ENCODE peak calls at places on chromosomes 16 and 17, in nine cellular contexts. One of them, this sample, is unnamed.

GRCh38 chr17:52709724-52710123 is 551.2 kb upstream of the CA10 start:
- DNase-seq in mucosa of descending colon: peak; percentile 22
- DNase-seq in HepG2: no peak
- DNase-seq in psoas muscle: no peak
- DNase-seq in Panc1: no peak
- DNase-seq in RWPE2: peak; percentile 33
- DNase-seq in body of pancreas: no peak
- DNase-seq in transverse colon: no peak
- DNase-seq in PC-3: no peak
- DNase-seq in this sample: peak; percentile 30

GRCh38 chr17:67260051-67260987 is 15.3 kb upstream of the HELZ start:
- DNase-seq in psoas muscle: no peak
- DNase-seq in PC-3: peak; percentile 47
- DNase-seq in mucosa of descending colon: no peak
- DNase-seq in HepG2: peak; percentile 77
- DNase-seq in body of pancreas: no peak
- DNase-seq in transverse colon: peak; percentile 14
- DNase-seq in RWPE2: peak; percentile 56
- DNase-seq in Panc1: no peak
- DNase-seq in this sample: no peak

GRCh38 chr16:23948949-23949392 is 113.2 kb downstream of the PRKCB start:
- DNase-seq in HepG2: no peak
- DNase-seq in Panc1: no peak
- DNase-seq in transverse colon: peak; percentile 53
- DNase-seq in mucosa of descending colon: no peak
- DNase-seq in psoas muscle: no peak
- DNase-seq in PC-3: no peak
- DNase-seq in RWPE2: no peak
- DNase-seq in body of pancreas: no peak
- DNase-seq in this sample: no peak

GRCh38 chr17:56131431-56131830 is 21.8 kb upstream of the ANKFN1 start:
- DNase-seq in PC-3: no peak
- DNase-seq in mucosa of descending colon: no peak
- DNase-seq in transverse colon: no peak
- DNase-seq in body of pancreas: no peak
- DNase-seq in psoas muscle: no peak
- DNase-seq in Panc1: no peak
- DNase-seq in RWPE2: no peak
- DNase-seq in HepG2: no peak
- DNase-seq in this sample: no peak

GRCh38 chr17:39738568-39738901 is 797 bp downstream of the GRB7 start:
- DNase-seq in Panc1: no peak
- DNase-seq in PC-3: peak; percentile 48
- DNase-seq in HepG2: peak; percentile 50
- DNase-seq in mucosa of descending colon: peak; percentile 78
- DNase-seq in psoas muscle: peak; percentile 38
- DNase-seq in body of pancreas: peak; percentile 66
- DNase-seq in transverse colon: peak; percentile 76
- DNase-seq in RWPE2: no peak
- DNase-seq in this sample: peak; percentile 70

GRCh38 chr17:81195941-81196495 is 26.7 kb downstream of the CEP131 start:
- DNase-seq in transverse colon: no peak
- DNase-seq in HepG2: no peak
- DNase-seq in RWPE2: no peak
- DNase-seq in PC-3: no peak
- DNase-seq in body of pancreas: no peak
- DNase-seq in Panc1: no peak
- DNase-seq in psoas muscle: no peak
- DNase-seq in mucosa of descending colon: no peak
- DNase-seq in this sample: no peak

GRCh38 chr17:64103751-64104364 is 26.1 kb downstream of the ERN1 start:
- DNase-seq in body of pancreas: no peak
- DNase-seq in mucosa of descending colon: no peak
- DNase-seq in PC-3: peak; percentile 83
- DNase-seq in Panc1: no peak
- DNase-seq in transverse colon: no peak
- DNase-seq in psoas muscle: no peak
- DNase-seq in RWPE2: no peak
- DNase-seq in HepG2: no peak
- DNase-seq in this sample: no peak

GRCh38 chr16:30931068-30931655 is 7.8 kb downstream of the FBXL19 start:
- DNase-seq in PC-3: no peak
- DNase-seq in Panc1: no peak
- DNase-seq in RWPE2: no peak
- DNase-seq in HepG2: no peak
- DNase-seq in mucosa of descending colon: no peak
- DNase-seq in body of pancreas: no peak
- DNase-seq in transverse colon: no peak
- DNase-seq in psoas muscle: no peak
- DNase-seq in this sample: no peak

GRCh38 chr17:11608396-11608795 is 10.1 kb downstream of the DNAH9 start:
- DNase-seq in PC-3: peak; percentile 36
- DNase-seq in HepG2: peak; percentile 85
- DNase-seq in body of pancreas: peak; percentile 62
- DNase-seq in mucosa of descending colon: no peak
- DNase-seq in RWPE2: no peak
- DNase-seq in transverse colon: peak; percentile 62
- DNase-seq in psoas muscle: no peak
- DNase-seq in Panc1: no peak
- DNase-seq in this sample: no peak

GRCh38 chr16:81451753-81452680 is 7.4 kb downstream of the CMIP start:
- DNase-seq in PC-3: no peak
- DNase-seq in body of pancreas: no peak
- DNase-seq in psoas muscle: no peak
- DNase-seq in transverse colon: peak; percentile 69
- DNase-seq in RWPE2: no peak
- DNase-seq in HepG2: peak; percentile 99
- DNase-seq in mucosa of descending colon: peak; percentile 72
- DNase-seq in Panc1: no peak
- DNase-seq in this sample: no peak

GRCh38 chr16:12901597-12902436 is at the start of gene SHISA9:
- DNase-seq in mucosa of descending colon: no peak
- DNase-seq in transverse colon: no peak
- DNase-seq in body of pancreas: no peak
- DNase-seq in Panc1: no peak
- DNase-seq in PC-3: no peak
- DNase-seq in HepG2: no peak
- DNase-seq in psoas muscle: no peak
- DNase-seq in RWPE2: no peak
- DNase-seq in this sample: no peak

DNA sequence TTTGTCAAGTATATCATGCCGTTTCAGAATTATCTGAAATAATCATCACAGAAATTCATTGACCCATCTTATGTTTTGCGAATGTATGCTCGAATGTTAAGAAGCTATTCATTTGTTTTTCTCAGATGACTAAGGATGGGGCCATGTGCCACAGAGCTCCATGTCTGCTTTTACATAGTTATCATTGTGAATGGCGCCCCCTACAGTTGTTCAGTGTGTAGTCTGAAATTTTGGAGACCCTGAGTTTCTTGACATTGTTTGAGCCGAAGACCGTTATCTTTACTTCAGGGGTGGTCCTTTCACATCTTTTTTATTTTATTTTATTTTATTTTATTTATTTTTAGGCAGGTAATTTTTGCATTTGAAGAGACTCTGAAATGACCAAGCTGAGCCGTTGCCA is 972.0 kb upstream of the RBFOX1 start:
- DNase-seq in PC-3: no peak
- DNase-seq in HepG2: no peak
- DNase-seq in body of pancreas: no peak
- DNase-seq in transverse colon: no peak
- DNase-seq in psoas muscle: no peak
- DNase-seq in mucosa of descending colon: no peak
- DNase-seq in Panc1: no peak
- DNase-seq in RWPE2: no peak
- DNase-seq in this sample: no peak
- TF ChIP-seq CTCF in PC-3: no peak
- TF ChIP-seq CTCF in HepG2: no peak
- TF ChIP-seq CTCF in body of pancreas: no peak
- TF ChIP-seq CTCF in transverse colon: no peak
- TF ChIP-seq CTCF in psoas muscle: no peak
- TF ChIP-seq CTCF in mucosa of descending colon: no peak
- TF ChIP-seq CTCF in Panc1: peak; percentile 23
- TF ChIP-seq CTCF in RWPE2: no peak
- TF ChIP-seq CTCF in this sample: no peak

GRCh38 chr17:8442310-8442709 is 6.6 kb downstream of the NDEL1 start:
- DNase-seq in mucosa of descending colon: no peak
- DNase-seq in RWPE2: no peak
- DNase-seq in HepG2: no peak
- DNase-seq in PC-3: no peak
- DNase-seq in body of pancreas: no peak
- DNase-seq in Panc1: no peak
- DNase-seq in transverse colon: no peak
- DNase-seq in psoas muscle: no peak
- DNase-seq in this sample: no peak

GRCh38 chr17:8444506-8444905 is 8.8 kb downstream of the NDEL1 start:
- DNase-seq in transverse colon: no peak
- DNase-seq in Panc1: no peak
- DNase-seq in mucosa of descending colon: no peak
- DNase-seq in psoas muscle: no peak
- DNase-seq in body of pancreas: no peak
- DNase-seq in PC-3: no peak
- DNase-seq in HepG2: no peak
- DNase-seq in RWPE2: no peak
- DNase-seq in this sample: no peak

GRCh38 chr17:8443756-8444155 is 8.1 kb downstream of the NDEL1 start:
- DNase-seq in mucosa of descending colon: no peak
- DNase-seq in psoas muscle: no peak
- DNase-seq in HepG2: no peak
- DNase-seq in PC-3: no peak
- DNase-seq in transverse colon: no peak
- DNase-seq in body of pancreas: no peak
- DNase-seq in Panc1: no peak
- DNase-seq in RWPE2: no peak
- DNase-seq in this sample: no peak

GRCh38 chr17:8439681-8440080 is 4.0 kb downstream of the NDEL1 start:
- DNase-seq in RWPE2: no peak
- DNase-seq in Panc1: no peak
- DNase-seq in psoas muscle: no peak
- DNase-seq in mucosa of descending colon: no peak
- DNase-seq in transverse colon: no peak
- DNase-seq in body of pancreas: no peak
- DNase-seq in PC-3: no peak
- DNase-seq in HepG2: no peak
- DNase-seq in this sample: no peak

GRCh38 chr17:8441690-8442089 is 6.0 kb downstream of the NDEL1 start:
- DNase-seq in transverse colon: no peak
- DNase-seq in PC-3: no peak
- DNase-seq in mucosa of descending colon: no peak
- DNase-seq in RWPE2: no peak
- DNase-seq in psoas muscle: no peak
- DNase-seq in Panc1: no peak
- DNase-seq in HepG2: no peak
- DNase-seq in body of pancreas: no peak
- DNase-seq in this sample: no peak
- H3K36me3 ChIP-seq in transverse colon: peaks cover 17% of the 10 kb centered on the region
- H3K36me3 ChIP-seq in PC-3: peaks cover 14% of the 10 kb centered on the region
- H3K36me3 ChIP-seq in mucosa of descending colon: no peaks in the 10 kb centered on the region
- H3K36me3 ChIP-seq in RWPE2: peaks cover 68% of the 10 kb centered on the region
- H3K36me3 ChIP-seq in psoas muscle: no peaks in the 10 kb centered on the region
- H3K36me3 ChIP-seq in Panc1: peaks cover 15% of the 10 kb centered on the region
- H3K36me3 ChIP-seq in HepG2: peaks cover 27% of the 10 kb centered on the region
- H3K36me3 ChIP-seq in body of pancreas: peaks cover 8% of the 10 kb centered on the region
- H3K36me3 ChIP-seq in this sample: no peaks in the 10 kb centered on the region

DNA sequence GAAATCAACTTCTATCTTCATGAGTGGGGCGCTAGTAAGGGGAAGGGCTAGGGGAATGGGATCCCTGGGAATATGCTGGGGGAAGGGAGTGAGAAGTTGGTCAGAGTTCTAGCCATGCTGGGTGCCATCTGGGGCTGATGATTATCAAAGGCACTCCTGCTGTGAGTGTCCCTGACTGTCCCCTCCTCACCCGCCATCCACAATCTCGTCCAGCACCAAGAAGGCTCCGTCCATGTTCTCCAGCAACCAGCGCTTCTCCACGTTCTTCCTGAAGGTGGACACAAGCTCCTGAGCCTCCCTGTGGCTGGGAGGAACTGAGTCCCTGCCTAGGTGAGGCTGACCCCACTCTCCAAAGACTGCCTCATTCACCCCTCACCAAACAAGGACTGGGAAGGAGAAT is 5.6 kb downstream of the COPZ2 start:
- DNase-seq in Panc1: no peak
- DNase-seq in psoas muscle: no peak
- DNase-seq in HepG2: no peak
- DNase-seq in mucosa of descending colon: no peak
- DNase-seq in RWPE2: peak; percentile 54
- DNase-seq in body of pancreas: no peak
- DNase-seq in transverse colon: no peak
- DNase-seq in PC-3: no peak
- DNase-seq in this sample: no peak
- TF ChIP-seq CTCF in Panc1: no peak
- TF ChIP-seq CTCF in psoas muscle: no peak
- TF ChIP-seq CTCF in HepG2: no peak
- TF ChIP-seq CTCF in mucosa of descending colon: no peak
- TF ChIP-seq CTCF in RWPE2: no peak
- TF ChIP-seq CTCF in body of pancreas: no peak
- TF ChIP-seq CTCF in transverse colon: no peak
- TF ChIP-seq CTCF in PC-3: no peak
- TF ChIP-seq CTCF in this sample: no peak

GRCh38 chr17:41762841-41763240 is 23.7 kb downstream of the JUP start:
- DNase-seq in body of pancreas: no peak
- DNase-seq in mucosa of descending colon: no peak
- DNase-seq in Panc1: no peak
- DNase-seq in RWPE2: no peak
- DNase-seq in PC-3: no peak
- DNase-seq in psoas muscle: no peak
- DNase-seq in HepG2: no peak
- DNase-seq in transverse colon: no peak
- DNase-seq in this sample: no peak

GRCh38 chr17:41762391-41762790 is 24.1 kb downstream of the JUP start:
- DNase-seq in PC-3: no peak
- DNase-seq in Panc1: no peak
- DNase-seq in transverse colon: no peak
- DNase-seq in HepG2: no peak
- DNase-seq in body of pancreas: no peak
- DNase-seq in mucosa of descending colon: no peak
- DNase-seq in RWPE2: no peak
- DNase-seq in psoas muscle: no peak
- DNase-seq in this sample: no peak

GRCh38 chr17:41763327-41763726 is 23.2 kb downstream of the JUP start:
- DNase-seq in RWPE2: no peak
- DNase-seq in psoas muscle: no peak
- DNase-seq in HepG2: no peak
- DNase-seq in Panc1: no peak
- DNase-seq in PC-3: no peak
- DNase-seq in transverse colon: no peak
- DNase-seq in mucosa of descending colon: no peak
- DNase-seq in body of pancreas: no peak
- DNase-seq in this sample: no peak

GRCh38 chr17:41758601-41759000 is 24.2 kb upstream of the HAP1 start:
- DNase-seq in mucosa of descending colon: no peak
- DNase-seq in transverse colon: no peak
- DNase-seq in HepG2: no peak
- DNase-seq in body of pancreas: no peak
- DNase-seq in RWPE2: no peak
- DNase-seq in psoas muscle: no peak
- DNase-seq in PC-3: no peak
- DNase-seq in Panc1: no peak
- DNase-seq in this sample: no peak

DNA sequence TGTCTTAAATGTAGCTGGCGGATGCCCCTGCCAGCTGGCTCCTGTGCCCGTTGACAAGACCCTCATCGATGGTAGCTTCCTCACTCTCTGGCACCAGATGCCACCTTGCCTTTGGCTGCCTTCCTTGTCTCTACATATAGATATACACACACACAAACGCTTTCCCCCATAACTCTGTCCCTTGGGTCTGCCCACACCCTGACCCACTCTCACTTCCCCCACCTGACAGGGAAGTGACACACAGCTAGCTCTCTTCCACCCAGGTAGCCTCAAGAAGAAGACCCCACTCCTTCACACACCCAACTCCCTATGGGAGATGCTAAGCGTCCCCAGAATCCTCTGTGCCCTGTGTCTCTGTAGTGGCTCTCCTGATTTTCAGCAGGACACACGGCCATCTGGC is 25.6 kb downstream of the JUP start:
- DNase-seq in mucosa of descending colon: no peak
- DNase-seq in transverse colon: no peak
- DNase-seq in HepG2: no peak
- DNase-seq in RWPE2: no peak
- DNase-seq in Panc1: no peak
- DNase-seq in psoas muscle: no peak
- DNase-seq in PC-3: no peak
- DNase-seq in body of pancreas: no peak
- DNase-seq in this sample: no peak
- H3K36me3 ChIP-seq in mucosa of descending colon: peaks cover 28% of the 10 kb centered on the region
- H3K36me3 ChIP-seq in transverse colon: peaks cover 46% of the 10 kb centered on the region
- H3K36me3 ChIP-seq in HepG2: peaks cover 65% of the 10 kb centered on the region
- H3K36me3 ChIP-seq in RWPE2: peaks cover 97% of the 10 kb centered on the region
- H3K36me3 ChIP-seq in Panc1: peaks cover 8% of the 10 kb centered on the region
- H3K36me3 ChIP-seq in psoas muscle: no peaks in the 10 kb centered on the region
- H3K36me3 ChIP-seq in PC-3: peaks cover 38% of the 10 kb centered on the region
- H3K36me3 ChIP-seq in body of pancreas: peaks cover 51% of the 10 kb centered on the region
- H3K36me3 ChIP-seq in this sample: peaks cover 30% of the 10 kb centered on the region

This sample was measured in Caco-2.